ENCODE peak calls at places on chromosomes 5 and 9, in six cellular contexts. One of them, this sample, is unnamed.

GRCh38 chr5:131316822-131317221 is 53.0 kb downstream of the CDC42SE2 start:
- DNase-seq in choroid plexus epithelial cell: no peak
- DNase-seq in spleen: no peak
- DNase-seq in aorta: no peak
- DNase-seq in AG08396: no peak
- DNase-seq in stomach: no peak
- DNase-seq in this sample: no peak

GRCh38 chr5:169307648-169308047 is 6.7 kb upstream of the SLIT3 start:
- DNase-seq in choroid plexus epithelial cell: no peak
- DNase-seq in spleen: no peak
- DNase-seq in aorta: no peak
- DNase-seq in AG08396: no peak
- DNase-seq in stomach: no peak
- DNase-seq in this sample: no peak

GRCh38 chr9:123656565-123656964 is 273.4 kb downstream of the DENND1A start:
- DNase-seq in choroid plexus epithelial cell: no peak
- DNase-seq in spleen: no peak
- DNase-seq in aorta: no peak
- DNase-seq in AG08396: peak
- DNase-seq in stomach: no peak
- DNase-seq in this sample: no peak

GRCh38 chr5:149284501-149284900 is 12.8 kb downstream of the AFAP1L1 start:
- DNase-seq in choroid plexus epithelial cell: peak
- DNase-seq in spleen: no peak
- DNase-seq in aorta: no peak
- DNase-seq in AG08396: no peak
- DNase-seq in stomach: no peak
- DNase-seq in this sample: no peak

GRCh38 chr9:122228906-122229837 is at the start of gene LHX6:
- DNase-seq in choroid plexus epithelial cell: no peak
- DNase-seq in spleen: no peak
- DNase-seq in aorta: no peak
- DNase-seq in AG08396: no peak
- DNase-seq in stomach: no peak
- DNase-seq in this sample: peak

GRCh38 chr5:173488144-173488543 is 128.3 kb downstream of the BOD1 start:
- DNase-seq in choroid plexus epithelial cell: no peak
- DNase-seq in spleen: no peak
- DNase-seq in aorta: no peak
- DNase-seq in AG08396: no peak
- DNase-seq in stomach: no peak
- DNase-seq in this sample: no peak

GRCh38 chr5:133052317-133053175 is 733 bp downstream of the HSPA4 start:
- DNase-seq in choroid plexus epithelial cell: peak
- DNase-seq in spleen: peak
- DNase-seq in aorta: peak
- DNase-seq in AG08396: peak
- DNase-seq in stomach: peak
- DNase-seq in this sample: peak

GRCh38 chr5:123754167-123754840 is 242.3 kb downstream of the CSNK1G3 start:
- DNase-seq in choroid plexus epithelial cell: peak
- DNase-seq in spleen: no peak
- DNase-seq in aorta: no peak
- DNase-seq in AG08396: no peak
- DNase-seq in stomach: no peak
- DNase-seq in this sample: no peak

GRCh38 chr9:101705135-101705661 is 33.2 kb downstream of the GRIN3A start:
- DNase-seq in choroid plexus epithelial cell: peak
- DNase-seq in spleen: peak
- DNase-seq in aorta: no peak
- DNase-seq in AG08396: no peak
- DNase-seq in stomach: no peak
- DNase-seq in this sample: no peak

GRCh38 chr5:113806250-113806649 is 292.8 kb downstream of the YTHDC2 start:
- DNase-seq in choroid plexus epithelial cell: peak
- DNase-seq in spleen: no peak
- DNase-seq in aorta: no peak
- DNase-seq in AG08396: peak
- DNase-seq in stomach: no peak
- DNase-seq in this sample: peak

GRCh38 chr5:166594552-166594951 is 1696.9 kb upstream of the WWC1 start:
- DNase-seq in choroid plexus epithelial cell: no peak
- DNase-seq in spleen: no peak
- DNase-seq in aorta: no peak
- DNase-seq in AG08396: no peak
- DNase-seq in stomach: no peak
- DNase-seq in this sample: no peak

GRCh38 chr5:74642543-74642863 is 2.0 kb upstream of the ENC1 start:
- DNase-seq in choroid plexus epithelial cell: no peak
- DNase-seq in spleen: no peak
- DNase-seq in aorta: no peak
- DNase-seq in AG08396: no peak
- DNase-seq in stomach: no peak
- DNase-seq in this sample: no peak

GRCh38 chr9:3205421-3206095 is 320.2 kb downstream of the RFX3 start:
- DNase-seq in choroid plexus epithelial cell: no peak
- DNase-seq in spleen: no peak
- DNase-seq in aorta: no peak
- DNase-seq in AG08396: no peak
- DNase-seq in stomach: no peak
- DNase-seq in this sample: no peak

GRCh38 chr9:6877671-6878161 is 119.9 kb downstream of the KDM4C start:
- DNase-seq in choroid plexus epithelial cell: peak
- DNase-seq in spleen: no peak
- DNase-seq in aorta: no peak
- DNase-seq in AG08396: peak
- DNase-seq in stomach: no peak
- DNase-seq in this sample: no peak

GRCh38 chr9:13443380-13444271 is 164.1 kb upstream of the MPDZ start:
- DNase-seq in choroid plexus epithelial cell: no peak
- DNase-seq in spleen: no peak
- DNase-seq in aorta: no peak
- DNase-seq in AG08396: no peak
- DNase-seq in stomach: no peak
- DNase-seq in this sample: peak

GRCh38 chr9:18726546-18726945 is 252.6 kb downstream of the ADAMTSL1 start:
- DNase-seq in choroid plexus epithelial cell: peak
- DNase-seq in spleen: no peak
- DNase-seq in aorta: no peak
- DNase-seq in AG08396: no peak
- DNase-seq in stomach: no peak
- DNase-seq in this sample: no peak

GRCh38 chr5:169003721-169004481 is 297.0 kb downstream of the SLIT3 start:
- DNase-seq in choroid plexus epithelial cell: no peak
- DNase-seq in spleen: no peak
- DNase-seq in aorta: no peak
- DNase-seq in AG08396: no peak
- DNase-seq in stomach: peak
- DNase-seq in this sample: no peak

GRCh38 chr9:35488019-35488418 is 1.9 kb upstream of the RUSC2 start:
- DNase-seq in choroid plexus epithelial cell: no peak
- DNase-seq in spleen: no peak
- DNase-seq in aorta: no peak
- DNase-seq in AG08396: no peak
- DNase-seq in stomach: no peak
- DNase-seq in this sample: no peak

GRCh38 chr5:103842936-103843335 is 280.3 kb upstream of the NUDT12 start:
- DNase-seq in choroid plexus epithelial cell: no peak
- DNase-seq in spleen: no peak
- DNase-seq in aorta: no peak
- DNase-seq in AG08396: no peak
- DNase-seq in stomach: no peak
- DNase-seq in this sample: no peak